ENCODE peak calls at places on chromosomes 11 and 22, in ten cellular contexts. D, H, F, Q, P, E, V, N, S and R are unnamed samples.
A peak's percentile ranks its signal among the peaks of the same experiment; 100 is the strongest.

GRCh38 chr22:46866591-46866990 is 104.1 kb downstream of the TBC1D22A start:
- DNase-seq in P (no peak), V (no peak), F (no peak), E (no peak), N (peak; percentile 86), H (peak; percentile 92), S (no peak), Q (no peak), D (no peak), R (no peak)

GRCh38 chr11:32015435-32015834 is 75.4 kb upstream of the RCN1 start:
- DNase-seq in V (no peak), N (no peak), S (no peak), H (no peak), E (no peak), F (no peak), D (peak; percentile 11), P (no peak), Q (no peak), R (no peak)

GRCh38 chr22:29907753-29908515 is 25.0 kb downstream of the MTMR3 start:
- DNase-seq in V (peak; percentile 86), S (no peak), E (peak; percentile 92), F (no peak), D (peak; percentile 92), Q (peak; percentile 72), H (peak; percentile 99), P (no peak), N (peak; percentile 90), R (no peak)

GRCh38 chr22:17807086-17807485 is 32.8 kb upstream of the BID start:
- DNase-seq in D (no peak), E (no peak), Q (no peak), H (no peak), S (no peak), F (no peak), P (no peak), V (no peak), N (no peak), R (no peak)

GRCh38 chr11:76640540-76640939 is 30.0 kb downstream of the LRRC32 start:
- DNase-seq in Q (no peak), F (no peak), H (no peak), V (no peak), S (no peak), D (no peak), N (no peak), P (no peak), E (no peak), R (no peak)

GRCh38 chr22:36239150-36239400 is 252 bp downstream of the APOL2 start:
- DNase-seq in N (peak; percentile 42), D (no peak), H (no peak), P (no peak), Q (no peak), V (no peak), S (no peak), F (no peak), E (no peak), R (no peak)

GRCh38 chr22:47192651-47193437 is 430.4 kb downstream of the TBC1D22A start:
- DNase-seq in H (no peak), P (no peak), Q (no peak), E (peak; percentile 25), D (no peak), F (no peak), S (peak; percentile 0), V (peak; percentile 84), N (peak; percentile 50), R (peak; percentile 8)

GRCh38 chr11:123469089-123469488 is 39.0 kb downstream of the GRAMD1B start:
- DNase-seq in E (no peak), H (no peak), N (no peak), D (no peak), V (no peak), S (no peak), P (no peak), Q (peak; percentile 49), F (no peak), R (no peak)

DNA sequence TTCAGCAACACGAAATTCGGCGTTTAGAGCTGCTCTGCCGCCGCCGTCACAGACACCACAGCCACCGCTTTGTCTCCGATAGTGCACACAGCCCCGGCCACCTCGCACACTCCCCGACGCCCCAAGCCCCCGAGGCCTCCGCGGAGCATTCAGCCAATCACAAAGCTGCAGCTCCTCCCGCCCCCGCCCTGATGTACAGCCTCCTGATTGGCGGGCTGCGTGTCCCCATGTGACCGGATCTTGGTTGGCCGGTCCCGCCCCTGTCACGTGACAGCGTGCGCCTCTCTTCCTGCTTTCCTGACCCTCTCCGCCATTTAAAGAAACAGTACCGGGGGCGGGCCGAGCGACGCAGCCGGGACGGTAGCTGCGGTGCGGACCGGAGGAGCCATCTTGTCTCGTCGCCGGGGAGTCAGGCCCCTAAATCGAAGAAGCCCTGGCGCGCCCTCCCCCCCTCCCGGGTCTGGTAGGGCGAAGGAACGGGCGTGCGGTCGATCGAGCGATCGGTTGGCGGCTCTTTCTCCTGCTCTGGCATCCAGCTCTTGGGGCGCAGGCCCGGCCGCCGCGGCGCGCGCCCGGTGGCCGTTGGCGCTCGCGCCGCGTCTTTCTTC is at the start of gene TUG1:
- DNase-seq in S (peak; percentile 97), D (peak; percentile 99), F (peak; percentile 97), P (peak; percentile 98), H (peak; percentile 98), N (peak; percentile 98), V (peak; percentile 99), Q (peak; percentile 99), E (peak; percentile 98), R (peak; percentile 97)
- H3K9me3 ChIP-seq in S (peaks cover 68% of the 10 kb centered on the region), D (peaks cover 22% of the 10 kb centered on the region), F (peaks cover 38% of the 10 kb centered on the region), P (peaks cover 45% of the 10 kb centered on the region), H (peaks cover 11% of the 10 kb centered on the region), N (no peaks in the 10 kb centered on the region), V (no peaks in the 10 kb centered on the region), Q (peaks cover 5% of the 10 kb centered on the region), E (peaks cover 11% of the 10 kb centered on the region), R (peaks cover 28% of the 10 kb centered on the region)

GRCh38 chr11:6300325-6300724 is 20.0 kb downstream of the CAVIN3 start:
- DNase-seq in H (peak; percentile 16), S (no peak), D (no peak), F (no peak), E (no peak), P (no peak), V (no peak), N (no peak), Q (no peak), R (no peak)

GRCh38 chr11:6307879-6308278 is 12.4 kb downstream of the CAVIN3 start:
- DNase-seq in P (no peak), S (no peak), H (peak; percentile 77), E (no peak), N (no peak), V (no peak), D (no peak), F (no peak), Q (no peak), R (no peak)

GRCh38 chr11:6298605-6299004 is 21.7 kb downstream of the CAVIN3 start:
- DNase-seq in H (no peak), E (peak; percentile 82), Q (peak; percentile 23), N (peak; percentile 42), P (no peak), V (peak; percentile 29), F (no peak), S (no peak), D (peak; percentile 60), R (no peak)

GRCh38 chr11:6301096-6301495 is 19.2 kb downstream of the CAVIN3 start:
- DNase-seq in D (no peak), H (no peak), N (no peak), S (no peak), V (no peak), Q (no peak), E (no peak), P (no peak), F (no peak), R (no peak)

GRCh38 chr11:6303657-6304056 is 16.6 kb downstream of the CAVIN3 start:
- DNase-seq in E (no peak), D (no peak), H (no peak), F (no peak), N (no peak), P (no peak), V (no peak), Q (no peak), S (no peak), R (no peak)
- H3K9me3 ChIP-seq in E (no peaks in the 10 kb centered on the region), D (no peaks in the 10 kb centered on the region), H (no peaks in the 10 kb centered on the region), F (no peaks in the 10 kb centered on the region), N (no peaks in the 10 kb centered on the region), P (no peaks in the 10 kb centered on the region), V (no peaks in the 10 kb centered on the region), Q (no peaks in the 10 kb centered on the region), S (no peaks in the 10 kb centered on the region), R (no peaks in the 10 kb centered on the region)

GRCh38 chr22:49024775-49025440 is 802.8 kb downstream of the BRD1 start:
- DNase-seq in V (no peak), Q (no peak), H (no peak), N (no peak), F (no peak), E (no peak), P (no peak), D (no peak), S (no peak), R (no peak)

GRCh38 chr22:49025791-49026475 is 801.7 kb downstream of the BRD1 start:
- DNase-seq in S (no peak), H (no peak), Q (no peak), P (no peak), E (no peak), V (no peak), F (no peak), D (no peak), N (no peak), R (no peak)

GRCh38 chr22:49023161-49023878 is 804.4 kb downstream of the BRD1 start:
- DNase-seq in Q (no peak), N (no peak), D (no peak), V (no peak), H (no peak), F (no peak), S (no peak), E (no peak), P (no peak), R (no peak)

GRCh38 chr22:49022816-49023160 is 804.9 kb downstream of the BRD1 start:
- DNase-seq in E (no peak), Q (no peak), D (no peak), H (no peak), P (no peak), N (no peak), S (no peak), F (no peak), V (no peak), R (no peak)

GRCh38 chr22:49023879-49024774 is 803.5 kb downstream of the BRD1 start:
- DNase-seq in V (no peak), H (no peak), F (no peak), D (no peak), S (no peak), E (no peak), Q (no peak), P (no peak), N (no peak), R (no peak)
- H3K9me3 ChIP-seq in V (no peaks in the 10 kb centered on the region), H (peaks cover 67% of the 10 kb centered on the region), F (no peaks in the 10 kb centered on the region), D (no peaks in the 10 kb centered on the region), S (no peaks in the 10 kb centered on the region), E (no peaks in the 10 kb centered on the region), Q (no peaks in the 10 kb centered on the region), P (no peaks in the 10 kb centered on the region), N (peaks cover 3% of the 10 kb centered on the region), R (no peaks in the 10 kb centered on the region)

GRCh38 chr11:102364991-102365390 is 18.0 kb downstream of the BIRC2 start:
- DNase-seq in S (no peak), Q (no peak), F (no peak), V (no peak), P (no peak), H (no peak), N (no peak), E (no peak), D (no peak), R (no peak)

GRCh38 chr11:102367364-102367763 is 20.4 kb downstream of the BIRC2 start:
- DNase-seq in Q (no peak), D (peak; percentile 35), P (peak; percentile 58), N (no peak), V (no peak), H (peak; percentile 23), S (no peak), F (no peak), E (no peak), R (no peak)

DNA sequence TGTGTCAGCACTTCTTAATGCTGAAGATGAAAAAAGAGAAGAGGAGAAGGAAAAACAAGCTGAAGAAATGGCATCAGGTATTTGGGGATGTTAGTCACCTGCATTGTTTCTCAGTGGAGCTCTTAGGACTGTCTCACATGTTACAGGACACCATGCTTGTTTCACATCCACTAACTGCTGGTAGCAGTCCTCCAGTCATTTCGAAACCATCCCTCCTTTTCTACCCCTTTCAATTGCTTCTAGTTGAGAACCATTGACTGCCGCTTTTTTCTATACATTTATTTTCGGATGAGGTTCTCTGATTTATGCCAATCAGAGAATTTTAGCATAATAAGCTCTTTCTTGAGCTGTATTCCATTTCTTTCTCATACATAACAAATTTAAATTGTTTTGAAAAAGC is 21.5 kb downstream of the BIRC2 start:
- DNase-seq in D (no peak), F (no peak), Q (no peak), V (no peak), P (no peak), N (no peak), E (no peak), S (no peak), H (no peak), R (no peak)
- H3K9me3 ChIP-seq in D (no peaks in the 10 kb centered on the region), F (no peaks in the 10 kb centered on the region), Q (no peaks in the 10 kb centered on the region), V (no peaks in the 10 kb centered on the region), P (no peaks in the 10 kb centered on the region), N (no peaks in the 10 kb centered on the region), E (no peaks in the 10 kb centered on the region), S (no peaks in the 10 kb centered on the region), H (no peaks in the 10 kb centered on the region), R (no peaks in the 10 kb centered on the region)